ENCODE peak calls at places on chromosomes 2 and 18, in eight cellular contexts. G is NCI-H1930; A is frontal cortex; D is GM23248; E is NCI-H1417 treated with DMSO at 0.1 percent for 48 hours; M is effector memory CD8-positive, alpha-beta T cell; S is BJ; O is nephron progenitor cell. Y is an unnamed sample.

GRCh38 chr2:196149926-196150325 is 21.5 kb downstream of the STK17B start:
- DNase-seq in A (no peak), M (no peak), E (no peak), D (no peak), G (no peak), O (no peak), S (no peak), Y (no peak)

GRCh38 chr2:71702971-71703898 is 249.9 kb downstream of the DYSF start:
- DNase-seq in G (no peak), D (no peak), M (no peak), E (no peak), S (no peak), O (no peak), A (no peak), Y (no peak)

GRCh38 chr2:235028646-235029045 is 76.8 kb downstream of the SH3BP4 start:
- DNase-seq in G (no peak), O (no peak), D (no peak), M (no peak), E (no peak), S (no peak), A (no peak), Y (no peak)

GRCh38 chr2:151619337-151619989 is 114.8 kb downstream of the NEB start:
- DNase-seq in D (no peak), A (no peak), G (no peak), E (no peak), M (no peak), O (peak), S (no peak), Y (no peak)

GRCh38 chr18:51092097-51092496 is 62.1 kb downstream of the SMAD4 start:
- DNase-seq in G (no peak), O (no peak), D (no peak), M (no peak), E (no peak), S (no peak), A (no peak), Y (no peak)

GRCh38 chr2:85710687-85711577 is 16.8 kb downstream of the GNLY start:
- DNase-seq in A (no peak), S (no peak), D (peak), M (no peak), E (no peak), G (no peak), O (no peak), Y (no peak)

GRCh38 chr2:191245046-191245868 is at the start of gene MYO1B:
- DNase-seq in O (peak), A (peak), G (peak), E (peak), M (peak), S (no peak), D (peak), Y (peak)

GRCh38 chr18:55908790-55909408 is 320.9 kb upstream of the TCF4 start:
- DNase-seq in O (no peak), D (no peak), E (no peak), G (no peak), S (no peak), A (no peak), M (no peak), Y (no peak)

GRCh38 chr18:13137939-13138821 is 80.4 kb upstream of the LDLRAD4 start:
- DNase-seq in A (peak), O (no peak), M (peak), E (no peak), G (no peak), D (peak), S (no peak), Y (peak)

GRCh38 chr2:196077821-196078220 is 9.2 kb upstream of the DNAH7 start:
- DNase-seq in M (no peak), S (no peak), D (peak), A (no peak), E (no peak), G (no peak), O (no peak), Y (no peak)

GRCh38 chr18:74951165-74951760 is 257.7 kb downstream of the PTGR3 start:
- DNase-seq in A (no peak), D (peak), G (no peak), E (no peak), O (no peak), M (no peak), S (peak), Y (no peak)

GRCh38 chr2:61736982-61737381 is 116.9 kb downstream of the FAM161A start:
- DNase-seq in M (no peak), G (no peak), E (no peak), D (no peak), S (no peak), O (no peak), A (no peak), Y (no peak)

GRCh38 chr18:1357724-1358123 is 453.1 kb downstream of the ADCYAP1 start:
- DNase-seq in A (no peak), O (no peak), E (no peak), D (no peak), M (no peak), S (no peak), G (no peak), Y (no peak)

GRCh38 chr18:60145776-60146175 is 226.8 kb downstream of the MC4R start:
- DNase-seq in M (no peak), S (no peak), A (no peak), E (no peak), G (no peak), O (no peak), D (no peak), Y (no peak)

GRCh38 chr2:7748717-7749415 is 831.7 kb downstream of the RNF144A start:
- DNase-seq in A (no peak), M (peak), S (no peak), D (no peak), G (no peak), O (no peak), E (no peak), Y (no peak)

GRCh38 chr18:59870623-59871130 is 29.1 kb upstream of the PMAIP1 start:
- DNase-seq in O (no peak), D (peak), S (peak), A (no peak), M (no peak), E (no peak), G (no peak), Y (no peak)

GRCh38 chr2:28393115-28393836 is 618 bp downstream of the FOSL2 start:
- DNase-seq in A (peak), O (peak), D (peak), M (peak), E (no peak), G (peak), S (no peak), Y (no peak)

GRCh38 chr2:162200636-162201035 is 42.6 kb downstream of the FAP start:
- DNase-seq in S (no peak), G (no peak), M (no peak), O (no peak), A (no peak), E (no peak), D (no peak), Y (no peak)

GRCh38 chr2:107263596-107264090 is 377.7 kb upstream of the ST6GAL2 start:
- DNase-seq in O (no peak), D (no peak), M (no peak), G (no peak), A (no peak), E (no peak), S (no peak), Y (no peak)

GRCh38 chr18:62751341-62751821 is 36.0 kb downstream of the PHLPP1 start:
- DNase-seq in G (no peak), A (no peak), E (no peak), D (peak), O (no peak), M (no peak), S (no peak), Y (no peak)

GRCh38 chr18:42114310-42114943 is 159.4 kb downstream of the PIK3C3 start:
- DNase-seq in D (peak), S (peak), G (peak), M (peak), A (peak), E (peak), O (peak), Y (peak)

GRCh38 chr2:217520361-217521010 is 482.3 kb downstream of the TNS1 start:
- DNase-seq in G (no peak), O (no peak), A (no peak), D (peak), E (no peak), M (no peak), S (peak), Y (no peak)

GRCh38 chr2:127562930-127563329 is 27.4 kb downstream of the MYO7B start:
- DNase-seq in S (no peak), G (no peak), E (no peak), O (no peak), M (no peak), D (no peak), A (no peak), Y (no peak)

GRCh38 chr18:74895686-74896085 is 298.0 kb downstream of the ZNF407 start:
- DNase-seq in D (peak), E (no peak), G (no peak), S (no peak), O (no peak), A (no peak), M (no peak), Y (no peak)

GRCh38 chr2:68813596-68813995 is 57.6 kb downstream of the BMP10 start:
- DNase-seq in O (no peak), S (no peak), A (no peak), M (no peak), G (no peak), E (no peak), D (no peak), Y (no peak)

GRCh38 chr18:55918449-55918848 is 330.5 kb upstream of the TCF4 start:
- DNase-seq in A (no peak), D (peak), E (no peak), G (no peak), M (no peak), O (no peak), S (no peak), Y (no peak)

GRCh38 chr2:111628221-111628620 is 255.8 kb downstream of the ANAPC1 start:
- DNase-seq in S (no peak), A (no peak), M (no peak), E (no peak), D (no peak), O (no peak), G (no peak), Y (no peak)

GRCh38 chr2:219560037-219560892 is 11.1 kb downstream of the OBSL1 start:
- DNase-seq in G (no peak), E (no peak), O (no peak), A (no peak), S (no peak), D (peak), M (no peak), Y (no peak)

GRCh38 chr2:88128654-88129312 is 921 bp upstream of the FABP1 start:
- DNase-seq in G (no peak), E (no peak), O (no peak), S (no peak), M (no peak), D (no peak), A (no peak), Y (no peak)

GRCh38 chr18:13451661-13452447 is 233.3 kb downstream of the LDLRAD4 start:
- DNase-seq in A (no peak), O (no peak), M (no peak), G (no peak), E (no peak), S (no peak), D (no peak), Y (no peak)

GRCh38 chr2:85266424-85267041 is 61.3 kb downstream of the TGOLN2 start:
- DNase-seq in O (peak), G (peak), A (no peak), D (peak), E (no peak), S (no peak), M (peak), Y (no peak)

GRCh38 chr18:57080479-57080878 is 66.4 kb upstream of the BOD1L2 start:
- DNase-seq in A (no peak), E (no peak), O (no peak), M (no peak), S (no peak), G (no peak), D (no peak), Y (no peak)

GRCh38 chr2:54572636-54573531 is 116.8 kb downstream of the SPTBN1 start:
- DNase-seq in D (peak), A (no peak), E (no peak), G (no peak), S (no peak), M (peak), O (no peak), Y (no peak)

GRCh38 chr2:51620830-51621229 is 588.9 kb upstream of the NRXN1 start:
- DNase-seq in E (no peak), D (no peak), G (no peak), O (no peak), A (no peak), S (no peak), M (no peak), Y (no peak)

GRCh38 chr2:213148572-213149331 is 2.7 kb downstream of the IKZF2 start:
- DNase-seq in D (peak), M (no peak), A (no peak), E (no peak), O (no peak), G (no peak), S (no peak), Y (no peak)

GRCh38 chr2:236631361-236632291 is 62.0 kb downstream of the ACKR3 start:
- DNase-seq in A (no peak), M (no peak), D (peak), S (no peak), E (no peak), G (no peak), O (no peak), Y (no peak)

GRCh38 chr2:196718796-196719564 is 79.5 kb downstream of the CCDC150 start:
- DNase-seq in E (no peak), A (no peak), M (no peak), O (peak), D (peak), G (no peak), S (peak), Y (no peak)

Y was measured in KG1.